ENCODE peak calls at places on chromosome 14, in four cellular contexts. One of them, this sample, is unnamed.

GRCh38 chr14:56562883-56563282 is 16.7 kb upstream of the TMEM260 start:
- DNase-seq in IMR-90: no peak
- DNase-seq in stomach: no peak
- DNase-seq in ovary: no peak
- DNase-seq in this sample: no peak

GRCh38 chr14:75457648-75458165 is 29.9 kb downstream of the JDP2 start:
- DNase-seq in stomach: no peak
- DNase-seq in ovary: no peak
- DNase-seq in IMR-90: no peak
- DNase-seq in this sample: no peak

GRCh38 chr14:75208843-75209242 is 32.4 kb upstream of the TMED10 start:
- DNase-seq in ovary: no peak
- DNase-seq in IMR-90: no peak
- DNase-seq in stomach: no peak
- DNase-seq in this sample: no peak

GRCh38 chr14:77761205-77761931 is 412 bp upstream of the SNW1 start:
- DNase-seq in IMR-90: peak; percentile 36
- DNase-seq in ovary: peak; percentile 15
- DNase-seq in stomach: no peak
- DNase-seq in this sample: peak; percentile 40

GRCh38 chr14:68928770-68929550 is 50.1 kb downstream of the ACTN1 start:
- DNase-seq in IMR-90: no peak
- DNase-seq in stomach: no peak
- DNase-seq in ovary: no peak
- DNase-seq in this sample: no peak

GRCh38 chr14:100223332-100224171 is 15.4 kb upstream of the YY1 start:
- DNase-seq in ovary: no peak
- DNase-seq in IMR-90: peak; percentile 41
- DNase-seq in stomach: no peak
- DNase-seq in this sample: no peak

GRCh38 chr14:75995372-75996041 is 9.9 kb downstream of the IFT43 start:
- DNase-seq in stomach: no peak
- DNase-seq in ovary: peak; percentile 69
- DNase-seq in IMR-90: peak; percentile 95
- DNase-seq in this sample: peak; percentile 76

GRCh38 chr14:53032161-53032803 is 81.4 kb upstream of the FERMT2 start:
- DNase-seq in IMR-90: peak; percentile 88
- DNase-seq in stomach: no peak
- DNase-seq in ovary: no peak
- DNase-seq in this sample: no peak

GRCh38 chr14:94470311-94470710 is 5.7 kb downstream of the SERPINA9 start:
- DNase-seq in stomach: no peak
- DNase-seq in ovary: no peak
- DNase-seq in IMR-90: no peak
- DNase-seq in this sample: no peak

GRCh38 chr14:59529189-59529588 is 44.9 kb downstream of the JKAMP start:
- DNase-seq in IMR-90: no peak
- DNase-seq in ovary: no peak
- DNase-seq in stomach: no peak
- DNase-seq in this sample: no peak

GRCh38 chr14:95183532-95184412 is 26.4 kb upstream of the DICER1 start:
- DNase-seq in stomach: no peak
- DNase-seq in IMR-90: no peak
- DNase-seq in ovary: no peak
- DNase-seq in this sample: no peak

GRCh38 chr14:29926228-29926627 is 1.4 kb downstream of the PRKD1 start:
- DNase-seq in stomach: no peak
- DNase-seq in ovary: no peak
- DNase-seq in IMR-90: no peak
- DNase-seq in this sample: no peak

GRCh38 chr14:36818794-36819384 is 157.2 kb downstream of the PAX9 start:
- DNase-seq in ovary: no peak
- DNase-seq in IMR-90: no peak
- DNase-seq in stomach: no peak
- DNase-seq in this sample: no peak

GRCh38 chr14:52948836-52949235 is 2.0 kb downstream of the FERMT2 start:
- DNase-seq in ovary: no peak
- DNase-seq in IMR-90: no peak
- DNase-seq in stomach: no peak
- DNase-seq in this sample: no peak

GRCh38 chr14:95993768-95994592 is 45.2 kb upstream of the C14orf132 start:
- DNase-seq in ovary: peak; percentile 11
- DNase-seq in stomach: no peak
- DNase-seq in IMR-90: peak; percentile 53
- DNase-seq in this sample: peak; percentile 31

GRCh38 chr14:62053188-62053587 is 291.0 kb downstream of the SNAPC1 start:
- DNase-seq in stomach: no peak
- DNase-seq in IMR-90: no peak
- DNase-seq in ovary: no peak
- DNase-seq in this sample: no peak

GRCh38 chr14:67674480-67675218 is at the start of gene VTI1B:
- DNase-seq in ovary: peak; percentile 80
- DNase-seq in IMR-90: peak; percentile 65
- DNase-seq in stomach: peak; percentile 72
- DNase-seq in this sample: peak; percentile 87

GRCh38 chr14:50542941-50543418 is 10.6 kb upstream of the MAP4K5 start:
- DNase-seq in ovary: no peak
- DNase-seq in stomach: peak; percentile 38
- DNase-seq in IMR-90: peak; percentile 61
- DNase-seq in this sample: no peak

GRCh38 chr14:43031598-43031997 is 1424.9 kb downstream of the LRFN5 start:
- DNase-seq in IMR-90: no peak
- DNase-seq in ovary: no peak
- DNase-seq in stomach: no peak
- DNase-seq in this sample: no peak

GRCh38 chr14:62015945-62016344 is 253.7 kb downstream of the SNAPC1 start:
- DNase-seq in stomach: no peak
- DNase-seq in IMR-90: peak; percentile 60
- DNase-seq in ovary: no peak
- DNase-seq in this sample: no peak

GRCh38 chr14:105292810-105293711 is 7.7 kb downstream of the BRF1 start:
- DNase-seq in stomach: no peak
- DNase-seq in ovary: no peak
- DNase-seq in IMR-90: no peak
- DNase-seq in this sample: no peak

GRCh38 chr14:105290598-105291356 is 10.0 kb downstream of the BRF1 start:
- DNase-seq in IMR-90: no peak
- DNase-seq in stomach: no peak
- DNase-seq in ovary: no peak
- DNase-seq in this sample: no peak

GRCh38 chr14:105299654-105300541 is 903 bp downstream of the BRF1 start:
- DNase-seq in stomach: no peak
- DNase-seq in IMR-90: no peak
- DNase-seq in ovary: peak; percentile 38
- DNase-seq in this sample: no peak

DNA sequence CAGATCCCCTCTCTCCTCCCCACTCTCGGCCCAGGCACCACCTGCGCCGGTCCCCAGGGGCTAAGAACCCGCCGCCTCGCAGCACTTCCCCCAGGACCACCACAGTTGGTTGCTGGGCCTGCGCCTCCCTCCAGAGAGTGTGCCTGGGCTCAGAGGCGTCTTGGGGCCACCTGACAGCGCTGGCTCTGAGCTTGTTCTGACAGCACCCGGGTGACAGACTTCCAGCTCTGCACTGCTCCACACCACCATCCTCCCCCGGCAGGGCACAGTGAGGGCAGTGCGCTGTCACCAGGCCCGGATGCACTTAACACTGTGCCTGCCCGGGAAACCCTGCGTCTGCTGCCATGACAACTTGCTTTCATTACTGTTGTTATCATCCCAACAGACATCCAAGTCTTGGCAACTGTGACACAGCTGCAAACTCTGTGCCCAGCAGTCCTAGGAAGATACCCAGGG is 6.6 kb downstream of the BRF1 start:
- DNase-seq in ovary: no peak
- DNase-seq in IMR-90: peak; percentile 50
- DNase-seq in stomach: no peak
- DNase-seq in this sample: no peak
- TF ChIP-seq POLR2A in ovary: no peak
- TF ChIP-seq POLR2A in IMR-90: no peak
- TF ChIP-seq POLR2A in stomach: no peak
- TF ChIP-seq POLR2A in this sample: no peak

GRCh38 chr14:73644531-73645247 is at the start of gene DNAL1:
- DNase-seq in IMR-90: peak; percentile 85
- DNase-seq in stomach: peak; percentile 94
- DNase-seq in ovary: peak; percentile 91
- DNase-seq in this sample: peak; percentile 94
- TF ChIP-seq POLR2A in IMR-90: peak; percentile 79
- TF ChIP-seq POLR2A in stomach: no peak
- TF ChIP-seq POLR2A in ovary: peak; percentile 61
- TF ChIP-seq POLR2A in this sample: peak; percentile 33

GRCh38 chr14:102915292-102916110 is 7.0 kb upstream of the AMN start:
- DNase-seq in IMR-90: no peak
- DNase-seq in ovary: no peak
- DNase-seq in stomach: no peak
- DNase-seq in this sample: no peak

GRCh38 chr14:102917469-102918211 is 4.8 kb upstream of the AMN start:
- DNase-seq in ovary: no peak
- DNase-seq in IMR-90: peak; percentile 24
- DNase-seq in stomach: peak; percentile 62
- DNase-seq in this sample: no peak

GRCh38 chr14:102914474-102915291 is 7.8 kb upstream of the AMN start:
- DNase-seq in ovary: no peak
- DNase-seq in IMR-90: no peak
- DNase-seq in stomach: no peak
- DNase-seq in this sample: no peak

GRCh38 chr14:102917056-102917385 is 5.4 kb upstream of the AMN start:
- DNase-seq in IMR-90: no peak
- DNase-seq in stomach: no peak
- DNase-seq in ovary: no peak
- DNase-seq in this sample: no peak

GRCh38 chr14:102916347-102917055 is 6.0 kb upstream of the AMN start:
- DNase-seq in stomach: no peak
- DNase-seq in ovary: no peak
- DNase-seq in IMR-90: no peak
- DNase-seq in this sample: no peak
- TF ChIP-seq POLR2A in stomach: no peak
- TF ChIP-seq POLR2A in ovary: no peak
- TF ChIP-seq POLR2A in IMR-90: no peak
- TF ChIP-seq POLR2A in this sample: no peak

GRCh38 chr14:22524784-22525161 is 64.3 kb downstream of the DAD1 start:
- DNase-seq in IMR-90: peak; percentile 45
- DNase-seq in ovary: no peak
- DNase-seq in stomach: no peak
- DNase-seq in this sample: no peak

GRCh38 chr14:22523283-22523682 is 65.7 kb downstream of the DAD1 start:
- DNase-seq in stomach: no peak
- DNase-seq in ovary: no peak
- DNase-seq in IMR-90: no peak
- DNase-seq in this sample: no peak

GRCh38 chr14:22526744-22527143 is 62.3 kb downstream of the DAD1 start:
- DNase-seq in ovary: no peak
- DNase-seq in stomach: no peak
- DNase-seq in IMR-90: no peak
- DNase-seq in this sample: no peak

GRCh38 chr14:22524105-22524783 is 64.8 kb downstream of the DAD1 start:
- DNase-seq in stomach: no peak
- DNase-seq in ovary: no peak
- DNase-seq in IMR-90: no peak
- DNase-seq in this sample: no peak

GRCh38 chr14:22526210-22526609 is 62.8 kb downstream of the DAD1 start:
- DNase-seq in stomach: no peak
- DNase-seq in IMR-90: no peak
- DNase-seq in ovary: no peak
- DNase-seq in this sample: no peak
- TF ChIP-seq POLR2A in stomach: no peak
- TF ChIP-seq POLR2A in IMR-90: no peak
- TF ChIP-seq POLR2A in ovary: no peak
- TF ChIP-seq POLR2A in this sample: no peak

GRCh38 chr14:23555882-23556699 is at the start of gene THTPA:
- DNase-seq in IMR-90: peak; percentile 83
- DNase-seq in ovary: peak; percentile 88
- DNase-seq in stomach: peak; percentile 94
- DNase-seq in this sample: peak; percentile 88
- TF ChIP-seq POLR2A in IMR-90: peak; percentile 69
- TF ChIP-seq POLR2A in ovary: no peak
- TF ChIP-seq POLR2A in stomach: no peak
- TF ChIP-seq POLR2A in this sample: no peak

GRCh38 chr14:101986953-101987352 is 22.6 kb downstream of the DYNC1H1 start:
- DNase-seq in IMR-90: no peak
- DNase-seq in ovary: no peak
- DNase-seq in stomach: no peak
- DNase-seq in this sample: no peak

GRCh38 chr14:101991336-101991735 is 27.0 kb downstream of the DYNC1H1 start:
- DNase-seq in ovary: no peak
- DNase-seq in IMR-90: no peak
- DNase-seq in stomach: no peak
- DNase-seq in this sample: no peak

GRCh38 chr14:101988377-101988776 is 24.0 kb downstream of the DYNC1H1 start:
- DNase-seq in IMR-90: no peak
- DNase-seq in stomach: no peak
- DNase-seq in ovary: no peak
- DNase-seq in this sample: no peak

GRCh38 chr14:101997429-101998336 is 33.3 kb downstream of the DYNC1H1 start:
- DNase-seq in ovary: no peak
- DNase-seq in stomach: no peak
- DNase-seq in IMR-90: no peak
- DNase-seq in this sample: no peak

DNA sequence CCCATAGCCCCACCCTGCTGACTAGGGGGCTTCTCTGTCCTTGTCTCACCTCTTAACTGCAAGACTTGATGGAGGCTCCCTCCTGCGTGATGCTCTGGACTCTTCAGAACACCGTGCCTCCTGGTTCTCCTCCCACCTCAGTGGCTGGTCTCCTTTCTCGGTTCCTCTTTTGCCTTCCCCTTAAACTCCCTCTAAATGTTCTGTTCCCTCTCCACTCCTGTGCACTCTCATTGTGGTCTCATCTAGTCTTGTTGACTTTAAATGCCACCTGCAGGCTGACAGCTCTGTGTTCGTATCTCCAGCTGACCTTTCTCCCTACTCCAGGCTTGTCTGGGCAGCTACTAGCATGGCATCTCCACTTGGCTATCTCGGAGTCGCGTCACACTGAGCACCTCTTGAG is 28.3 kb downstream of the DYNC1H1 start:
- DNase-seq in ovary: no peak
- DNase-seq in stomach: no peak
- DNase-seq in IMR-90: no peak
- DNase-seq in this sample: no peak
- TF ChIP-seq POLR2A in ovary: no peak
- TF ChIP-seq POLR2A in stomach: no peak
- TF ChIP-seq POLR2A in IMR-90: no peak
- TF ChIP-seq POLR2A in this sample: no peak

GRCh38 chr14:21825147-21825743 is 151.6 kb upstream of the OR4E1 start:
- DNase-seq in stomach: no peak
- DNase-seq in ovary: no peak
- DNase-seq in IMR-90: peak; percentile 4
- DNase-seq in this sample: no peak
- TF ChIP-seq POLR2A in stomach: no peak
- TF ChIP-seq POLR2A in ovary: no peak
- TF ChIP-seq POLR2A in IMR-90: no peak
- TF ChIP-seq POLR2A in this sample: no peak

GRCh38 chr14:32077081-32078029 is at the start of gene ARHGAP5:
- DNase-seq in ovary: peak; percentile 49
- DNase-seq in IMR-90: peak; percentile 14
- DNase-seq in stomach: peak; percentile 27
- DNase-seq in this sample: no peak
- TF ChIP-seq POLR2A in ovary: no peak
- TF ChIP-seq POLR2A in IMR-90: no peak
- TF ChIP-seq POLR2A in stomach: no peak
- TF ChIP-seq POLR2A in this sample: no peak